ENCODE peak calls at places on chromosomes 12 and 14, in nine cellular contexts. One of them, this sample, is unnamed.

GRCh38 chr12:11877869-11878780 is 192.6 kb upstream of the BCL2L14 start:
- DNase-seq in CD4-positive, CD25-positive, alpha-beta regulatory T cell: no peak
- DNase-seq in activated CD4-positive, CD25-positive, alpha-beta regulatory T cell: no peak
- DNase-seq in HCEC 1CT: peak; percentile 78
- DNase-seq in SK-N-DZ: no peak
- DNase-seq in stimulated activated CD4-positive, alpha-beta T cell treated with anti-CD3 and anti-CD28 coated beads, Interleukin-15, amount 100 ng/mL, for 1 hour: no peak
- DNase-seq in psoas muscle: no peak
- DNase-seq in activated gamma-delta T cell: no peak
- DNase-seq in MCF 10A: peak; percentile 86
- DNase-seq in this sample: no peak

GRCh38 chr14:58697927-58698641 is 60.3 kb downstream of the DACT1 start:
- DNase-seq in CD4-positive, CD25-positive, alpha-beta regulatory T cell: no peak
- DNase-seq in activated CD4-positive, CD25-positive, alpha-beta regulatory T cell: no peak
- DNase-seq in HCEC 1CT: no peak
- DNase-seq in SK-N-DZ: peak; percentile 30
- DNase-seq in stimulated activated CD4-positive, alpha-beta T cell treated with anti-CD3 and anti-CD28 coated beads, Interleukin-15, amount 100 ng/mL, for 1 hour: no peak
- DNase-seq in psoas muscle: no peak
- DNase-seq in activated gamma-delta T cell: no peak
- DNase-seq in MCF 10A: no peak
- DNase-seq in this sample: no peak

GRCh38 chr14:103725739-103726395 is 10.3 kb downstream of the ZFYVE21 start:
- DNase-seq in CD4-positive, CD25-positive, alpha-beta regulatory T cell: no peak
- DNase-seq in activated CD4-positive, CD25-positive, alpha-beta regulatory T cell: no peak
- DNase-seq in HCEC 1CT: no peak
- DNase-seq in SK-N-DZ: no peak
- DNase-seq in stimulated activated CD4-positive, alpha-beta T cell treated with anti-CD3 and anti-CD28 coated beads, Interleukin-15, amount 100 ng/mL, for 1 hour: no peak
- DNase-seq in psoas muscle: no peak
- DNase-seq in activated gamma-delta T cell: no peak
- DNase-seq in MCF 10A: no peak
- DNase-seq in this sample: no peak

GRCh38 chr14:75088566-75089373 is 19.3 kb downstream of the ZC2HC1C start:
- DNase-seq in CD4-positive, CD25-positive, alpha-beta regulatory T cell: peak; percentile 22
- DNase-seq in activated CD4-positive, CD25-positive, alpha-beta regulatory T cell: peak; percentile 5
- DNase-seq in HCEC 1CT: peak; percentile 44
- DNase-seq in SK-N-DZ: peak; percentile 49
- DNase-seq in stimulated activated CD4-positive, alpha-beta T cell treated with anti-CD3 and anti-CD28 coated beads, Interleukin-15, amount 100 ng/mL, for 1 hour: no peak
- DNase-seq in psoas muscle: no peak
- DNase-seq in activated gamma-delta T cell: no peak
- DNase-seq in MCF 10A: peak; percentile 72
- DNase-seq in this sample: no peak

GRCh38 chr12:47224563-47225133 is 144.9 kb upstream of the AMIGO2 start:
- DNase-seq in CD4-positive, CD25-positive, alpha-beta regulatory T cell: no peak
- DNase-seq in activated CD4-positive, CD25-positive, alpha-beta regulatory T cell: no peak
- DNase-seq in HCEC 1CT: no peak
- DNase-seq in SK-N-DZ: no peak
- DNase-seq in stimulated activated CD4-positive, alpha-beta T cell treated with anti-CD3 and anti-CD28 coated beads, Interleukin-15, amount 100 ng/mL, for 1 hour: no peak
- DNase-seq in psoas muscle: no peak
- DNase-seq in activated gamma-delta T cell: no peak
- DNase-seq in MCF 10A: no peak
- DNase-seq in this sample: no peak

GRCh38 chr14:92949496-92950192 is 26.7 kb downstream of the CHGA start:
- DNase-seq in CD4-positive, CD25-positive, alpha-beta regulatory T cell: no peak
- DNase-seq in activated CD4-positive, CD25-positive, alpha-beta regulatory T cell: no peak
- DNase-seq in HCEC 1CT: no peak
- DNase-seq in SK-N-DZ: no peak
- DNase-seq in stimulated activated CD4-positive, alpha-beta T cell treated with anti-CD3 and anti-CD28 coated beads, Interleukin-15, amount 100 ng/mL, for 1 hour: no peak
- DNase-seq in psoas muscle: no peak
- DNase-seq in activated gamma-delta T cell: no peak
- DNase-seq in MCF 10A: no peak
- DNase-seq in this sample: no peak

GRCh38 chr12:89825591-89826449 is 117.2 kb upstream of the ATP2B1 start:
- DNase-seq in CD4-positive, CD25-positive, alpha-beta regulatory T cell: no peak
- DNase-seq in activated CD4-positive, CD25-positive, alpha-beta regulatory T cell: no peak
- DNase-seq in HCEC 1CT: peak; percentile 60
- DNase-seq in SK-N-DZ: no peak
- DNase-seq in stimulated activated CD4-positive, alpha-beta T cell treated with anti-CD3 and anti-CD28 coated beads, Interleukin-15, amount 100 ng/mL, for 1 hour: no peak
- DNase-seq in psoas muscle: no peak
- DNase-seq in activated gamma-delta T cell: no peak
- DNase-seq in MCF 10A: peak; percentile 12
- DNase-seq in this sample: no peak

GRCh38 chr12:6468283-6468575 is 2.2 kb downstream of the VAMP1 start:
- DNase-seq in CD4-positive, CD25-positive, alpha-beta regulatory T cell: no peak
- DNase-seq in activated CD4-positive, CD25-positive, alpha-beta regulatory T cell: no peak
- DNase-seq in HCEC 1CT: peak; percentile 51
- DNase-seq in SK-N-DZ: no peak
- DNase-seq in stimulated activated CD4-positive, alpha-beta T cell treated with anti-CD3 and anti-CD28 coated beads, Interleukin-15, amount 100 ng/mL, for 1 hour: no peak
- DNase-seq in psoas muscle: no peak
- DNase-seq in activated gamma-delta T cell: no peak
- DNase-seq in MCF 10A: peak; percentile 59
- DNase-seq in this sample: no peak

GRCh38 chr14:97441740-97442362 is 644.7 kb downstream of the VRK1 start:
- DNase-seq in CD4-positive, CD25-positive, alpha-beta regulatory T cell: no peak
- DNase-seq in activated CD4-positive, CD25-positive, alpha-beta regulatory T cell: no peak
- DNase-seq in HCEC 1CT: no peak
- DNase-seq in SK-N-DZ: no peak
- DNase-seq in stimulated activated CD4-positive, alpha-beta T cell treated with anti-CD3 and anti-CD28 coated beads, Interleukin-15, amount 100 ng/mL, for 1 hour: no peak
- DNase-seq in psoas muscle: no peak
- DNase-seq in activated gamma-delta T cell: no peak
- DNase-seq in MCF 10A: no peak
- DNase-seq in this sample: no peak

GRCh38 chr12:17918013-17918412 is 172.0 kb downstream of the RERGL start:
- DNase-seq in CD4-positive, CD25-positive, alpha-beta regulatory T cell: no peak
- DNase-seq in activated CD4-positive, CD25-positive, alpha-beta regulatory T cell: no peak
- DNase-seq in HCEC 1CT: peak; percentile 38
- DNase-seq in SK-N-DZ: no peak
- DNase-seq in stimulated activated CD4-positive, alpha-beta T cell treated with anti-CD3 and anti-CD28 coated beads, Interleukin-15, amount 100 ng/mL, for 1 hour: no peak
- DNase-seq in psoas muscle: no peak
- DNase-seq in activated gamma-delta T cell: no peak
- DNase-seq in MCF 10A: no peak
- DNase-seq in this sample: no peak

GRCh38 chr12:104275689-104276088 is 27.9 kb upstream of the EID3 start:
- DNase-seq in CD4-positive, CD25-positive, alpha-beta regulatory T cell: no peak
- DNase-seq in activated CD4-positive, CD25-positive, alpha-beta regulatory T cell: no peak
- DNase-seq in HCEC 1CT: no peak
- DNase-seq in SK-N-DZ: no peak
- DNase-seq in stimulated activated CD4-positive, alpha-beta T cell treated with anti-CD3 and anti-CD28 coated beads, Interleukin-15, amount 100 ng/mL, for 1 hour: no peak
- DNase-seq in psoas muscle: no peak
- DNase-seq in activated gamma-delta T cell: no peak
- DNase-seq in MCF 10A: no peak
- DNase-seq in this sample: no peak

This sample was measured in activated T-helper 9 cell treated with anti-CD3 and anti-CD28 coated beads, Interleukin-2, amount 50 U/mL, for 16 hours.